ENCODE peak calls at places on chromosomes 2 and 18, in six cellular contexts. L is AG20443; Q is stimulated activated naive CD4-positive, alpha-beta T cell; K is WTC11; I is IMR-90; C is right atrium auricular region. E is an unnamed sample.

GRCh38 chr2:61013382-61013781 is 4.1 kb upstream of the PEX13 start:
- DNase-seq in L (no peak), Q (no peak), K (no peak), I (no peak), C (no peak), E (no peak)

GRCh38 chr2:168660859-168661258 is 141.6 kb upstream of the NOSTRIN start:
- DNase-seq in L (no peak), Q (no peak), K (no peak), I (no peak), C (no peak), E (no peak)

GRCh38 chr2:211487746-211488145 is 931.3 kb downstream of the CPS1 start:
- DNase-seq in L (no peak), Q (no peak), K (no peak), I (no peak), C (no peak), E (no peak)

GRCh38 chr2:207825033-207825957 is 55.6 kb upstream of the FZD5 start:
- DNase-seq in L (no peak), Q (no peak), K (no peak), I (no peak), C (no peak), E (no peak)

GRCh38 chr2:127568128-127568527 is 32.6 kb downstream of the MYO7B start:
- DNase-seq in L (no peak), Q (no peak), K (no peak), I (no peak), C (peak), E (no peak)

GRCh38 chr2:232242316-232242715 is 136.2 kb upstream of the ALPP start:
- DNase-seq in L (no peak), Q (no peak), K (no peak), I (no peak), C (no peak), E (no peak)

GRCh38 chr2:145789636-145790035 is 1269.7 kb upstream of the ZEB2 start:
- DNase-seq in L (no peak), Q (no peak), K (no peak), I (peak), C (no peak), E (no peak)

GRCh38 chr2:3605013-3605961 is 10.4 kb downstream of the COLEC11 start:
- DNase-seq in L (no peak), Q (peak), K (peak), I (no peak), C (peak), E (peak)

GRCh38 chr18:23882616-23883276 is 131.8 kb upstream of the TTC39C start:
- DNase-seq in L (no peak), Q (no peak), K (no peak), I (no peak), C (no peak), E (no peak)

GRCh38 chr2:239271471-239272255 is 129.2 kb downstream of the HDAC4 start:
- DNase-seq in L (no peak), Q (no peak), K (no peak), I (no peak), C (no peak), E (no peak)

GRCh38 chr2:39913648-39914456 is 134.8 kb upstream of the THUMPD2 start:
- DNase-seq in L (peak), Q (peak), K (no peak), I (peak), C (no peak), E (peak)

GRCh38 chr2:73859721-73860586 is 31.2 kb downstream of the STAMBP start:
- DNase-seq in L (peak), Q (no peak), K (no peak), I (peak), C (no peak), E (peak)

GRCh38 chr18:57301573-57302230 is 50.7 kb upstream of the ST8SIA3 start:
- DNase-seq in L (no peak), Q (no peak), K (peak), I (no peak), C (no peak), E (no peak)

GRCh38 chr2:45712538-45712937 is 61.1 kb downstream of the PRKCE start:
- DNase-seq in L (no peak), Q (no peak), K (peak), I (no peak), C (no peak), E (no peak)

GRCh38 chr2:170006592-170007327 is 171.2 kb upstream of the MYO3B start:
- DNase-seq in L (no peak), Q (no peak), K (no peak), I (peak), C (no peak), E (no peak)

GRCh38 chr2:48248251-48248933 is 281.6 kb upstream of the STON1 start:
- DNase-seq in L (peak), Q (no peak), K (no peak), I (peak), C (no peak), E (peak)

GRCh38 chr2:42835577-42836371 is 43.4 kb upstream of the HAAO start:
- DNase-seq in L (peak), Q (no peak), K (no peak), I (peak), C (peak), E (peak)

GRCh38 chr2:26901326-26902183 is 53.6 kb downstream of the DPYSL5 start:
- DNase-seq in L (no peak), Q (no peak), K (peak), I (no peak), C (no peak), E (no peak)

E was measured in hepatic stellate cell.